ENCODE peak calls at places on chromosomes 4 and X, in ten cellular contexts. W, G, B, S, O, D, L, E, J and N are unnamed samples.

GRCh38 chrX:20271186-20271585 is 4.5 kb upstream of the RPS6KA3 start:
- DNase-seq in L (no peak), O (no peak), J (no peak), B (no peak), D (no peak), W (no peak), G (no peak), S (no peak), E (no peak), N (no peak)

GRCh38 chrX:40058719-40059118 is 39.0 kb downstream of the BCOR start:
- DNase-seq in B (no peak), D (no peak), E (no peak), O (no peak), J (no peak), G (no peak), W (peak; percentile 81), S (peak; percentile 93), L (peak; percentile 64), N (no peak)

GRCh38 chr4:84401669-84402068 is 97.4 kb downstream of the NKX6-1 start:
- DNase-seq in B (no peak), L (no peak), S (no peak), W (no peak), G (no peak), J (no peak), D (no peak), O (no peak), E (no peak), N (no peak)

GRCh38 chr4:8005814-8006215 is 66.2 kb upstream of the AFAP1 start:
- DNase-seq in D (no peak), S (no peak), G (no peak), W (no peak), E (no peak), O (no peak), L (no peak), J (no peak), B (no peak), N (no peak)

GRCh38 chrX:148134578-148134977 is 153.4 kb downstream of the FMR1NB start:
- DNase-seq in J (no peak), S (no peak), L (no peak), W (no peak), B (no peak), E (no peak), D (no peak), G (no peak), O (no peak), N (no peak)

GRCh38 chr4:158209825-158210807 is at the start of gene TMEM144:
- DNase-seq in W (peak; percentile 95), O (no peak), G (peak; percentile 89), D (peak; percentile 94), L (peak; percentile 93), S (peak; percentile 17), J (peak; percentile 1), B (peak; percentile 90), E (peak; percentile 30), N (peak; percentile 95)

GRCh38 chrX:135009838-135010237 is 12.5 kb downstream of the RTL8B start:
- DNase-seq in G (no peak), J (no peak), W (no peak), B (no peak), D (no peak), O (no peak), E (no peak), L (no peak), S (no peak), N (no peak)

GRCh38 chrX:108437789-108438623 is at the start of gene COL4A6:
- DNase-seq in G (peak; percentile 22), L (no peak), B (no peak), J (no peak), E (no peak), S (no peak), W (no peak), O (peak; percentile 5), D (peak; percentile 38), N (no peak)

GRCh38 chr4:10983274-10983673 is 298.7 kb upstream of the CLNK start:
- DNase-seq in E (no peak), J (no peak), D (no peak), B (no peak), S (peak; percentile 46), O (no peak), G (no peak), W (no peak), L (no peak), N (no peak)

GRCh38 chrX:96394566-96394965 is 290.1 kb upstream of the DIAPH2 start:
- DNase-seq in O (no peak), G (no peak), B (peak; percentile 29), J (no peak), W (no peak), L (no peak), S (no peak), E (no peak), D (peak; percentile 15), N (no peak)

GRCh38 chrX:132636080-132636479 is 147.2 kb upstream of the MBNL3 start:
- DNase-seq in J (no peak), S (no peak), W (no peak), L (no peak), E (no peak), B (no peak), O (no peak), D (no peak), G (no peak), N (peak; percentile 4)

GRCh38 chr4:157887316-157887715 is 285.5 kb downstream of the GASK1B start:
- DNase-seq in S (no peak), W (no peak), E (no peak), G (no peak), L (no peak), O (no peak), B (no peak), J (no peak), D (no peak), N (no peak)

GRCh38 chr4:144300616-144301015 is 160.1 kb upstream of the GYPA start:
- DNase-seq in E (no peak), L (no peak), B (no peak), D (no peak), J (no peak), S (no peak), W (no peak), O (no peak), G (no peak), N (no peak)

GRCh38 chr4:159632031-159632430 is 529.2 kb downstream of the RAPGEF2 start:
- DNase-seq in G (no peak), B (no peak), L (no peak), E (no peak), W (no peak), S (no peak), J (no peak), D (no peak), O (no peak), N (no peak)

GRCh38 chrX:103554687-103555417 is 30.5 kb upstream of the TCEAL4 start:
- DNase-seq in W (no peak), B (no peak), S (no peak), E (peak; percentile 52), G (no peak), L (peak; percentile 19), D (peak; percentile 73), O (peak; percentile 28), J (peak; percentile 3), N (no peak)